ENCODE peak calls at places on chromosomes 5 and 9, in eight cellular contexts. O is fibroblast of mammary gland, Y is cardiac muscle cell, B is cardiac fibroblast, S is colonic mucosa, I is pancreas, G is BE2C, E is psoas muscle. V is an unnamed sample.
A peak's percentile ranks its signal among the peaks of the same experiment; 100 is the strongest.

GRCh38 chr9:106286249-106286648 is 576.7 kb upstream of the ZNF462 start:
- DNase-seq in I (no peak), S (no peak), O (peak; percentile 4), G (peak; percentile 45), Y (peak; percentile 43), E (no peak), B (no peak), V (no peak)

GRCh38 chr9:2662496-2662895 is 40.9 kb downstream of the VLDLR start:
- DNase-seq in I (no peak), B (no peak), O (no peak), S (no peak), E (no peak), Y (no peak), G (peak; percentile 36), V (no peak)

GRCh38 chr5:7181841-7182240 is 214.1 kb upstream of the ADCY2 start:
- DNase-seq in G (no peak), B (no peak), O (no peak), I (no peak), E (no peak), Y (no peak), S (peak; percentile 32), V (no peak)

GRCh38 chr5:36724429-36725332 is 118.3 kb downstream of the SLC1A3 start:
- DNase-seq in Y (no peak), E (peak; percentile 56), G (peak; percentile 37), I (no peak), S (peak; percentile 46), B (no peak), O (peak; percentile 5), V (peak; percentile 91)

GRCh38 chr5:30156156-30156555 is 1037.3 kb upstream of the CDH6 start:
- DNase-seq in I (no peak), Y (no peak), G (no peak), E (no peak), B (no peak), S (no peak), O (no peak), V (no peak)

GRCh38 chr9:92325991-92326500 is 293 bp downstream of the CENPP start:
- DNase-seq in O (peak; percentile 15), G (no peak), Y (no peak), I (peak; percentile 86), S (no peak), E (no peak), B (no peak), V (no peak)

GRCh38 chr9:78443946-78444345 is 147.0 kb downstream of the PSAT1 start:
- DNase-seq in Y (no peak), I (no peak), B (no peak), E (no peak), S (no peak), G (no peak), O (peak; percentile 29), V (no peak)

GRCh38 chr9:27367922-27368316 is 71.0 kb upstream of the EQTN start:
- DNase-seq in O (peak; percentile 52), B (no peak), Y (no peak), S (no peak), E (no peak), I (no peak), G (no peak), V (no peak)

GRCh38 chr9:128550770-128551651 is 1.4 kb upstream of the SPTAN1 start:
- DNase-seq in O (peak; percentile 41), Y (no peak), B (peak; percentile 77), E (peak; percentile 49), G (no peak), I (no peak), S (no peak), V (no peak)

GRCh38 chr5:149682532-149683076 is 47.5 kb upstream of the PPARGC1B start:
- DNase-seq in O (no peak), B (no peak), G (no peak), Y (no peak), I (no peak), E (no peak), S (peak; percentile 7), V (no peak)

DNA sequence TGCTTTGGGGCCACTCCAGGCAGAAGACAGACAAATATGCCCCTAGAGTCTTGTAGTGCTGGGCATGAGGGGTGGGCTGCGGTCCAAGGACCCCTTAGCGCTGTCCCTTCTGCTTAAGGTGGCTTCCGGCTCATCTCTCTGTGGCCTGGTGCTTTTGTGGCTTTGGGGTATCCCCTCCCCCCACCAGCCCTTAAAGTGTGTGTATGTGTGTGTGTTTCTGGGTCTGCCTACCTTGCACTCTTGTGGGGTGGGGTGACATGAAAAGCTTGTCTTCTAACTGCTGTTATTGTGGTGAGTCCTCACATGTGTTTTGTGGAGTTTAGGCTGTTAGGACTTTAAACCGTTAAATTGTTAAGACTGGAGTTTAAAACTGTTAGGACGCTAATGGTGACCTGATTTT is 23.6 kb downstream of the MARCHF6 start:
- DNase-seq in S (no peak), O (no peak), G (no peak), E (peak; percentile 47), I (no peak), Y (no peak), B (no peak), V (no peak)
- H3K4me3 ChIP-seq in S (no peak overlapping the region), O (no peak overlapping the region), G (no peak overlapping the region), E (peak overlapping the region; percentile 17), I (no peak overlapping the region), Y (no peak overlapping the region), B (no peak overlapping the region), V (no peak overlapping the region)

GRCh38 chr9:112371060-112371459 is 8.8 kb upstream of the HSDL2 start:
- DNase-seq in B (no peak), G (no peak), I (no peak), S (no peak), O (no peak), E (no peak), Y (no peak), V (no peak)

GRCh38 chr9:112361602-112362001 is 18.3 kb upstream of the HSDL2 start:
- DNase-seq in B (peak; percentile 64), E (no peak), I (no peak), G (no peak), O (peak; percentile 58), Y (peak; percentile 52), S (no peak), V (no peak)

GRCh38 chr9:112369817-112370216 is 10.1 kb upstream of the HSDL2 start:
- DNase-seq in O (no peak), I (no peak), B (no peak), S (no peak), E (no peak), G (no peak), Y (no peak), V (no peak)

GRCh38 chr9:112367465-112367864 is 12.4 kb upstream of the HSDL2 start:
- DNase-seq in I (no peak), G (no peak), S (no peak), B (no peak), E (no peak), Y (no peak), O (no peak), V (no peak)

DNA sequence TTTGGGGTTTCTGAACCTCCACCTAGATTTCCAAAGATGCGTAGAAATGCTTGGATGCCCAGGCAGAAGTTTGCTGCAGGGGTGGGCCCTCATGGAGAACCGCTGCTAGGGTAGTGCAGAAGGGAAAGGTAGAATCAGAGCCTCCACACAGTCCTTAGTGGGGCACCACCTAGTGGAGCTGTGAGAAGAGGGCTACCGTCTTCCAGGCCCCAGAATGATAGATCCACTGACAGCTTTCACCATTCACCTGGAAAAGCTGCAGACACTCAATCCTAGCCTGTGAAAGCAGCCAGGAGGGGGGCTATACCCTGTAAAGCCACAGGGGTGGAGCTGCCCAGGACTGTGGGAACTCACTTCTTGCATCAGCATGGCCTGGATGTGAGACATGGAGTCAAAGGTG is 13.3 kb upstream of the HSDL2 start:
- DNase-seq in S (no peak), G (no peak), O (no peak), B (no peak), E (no peak), Y (no peak), I (no peak), V (no peak)
- TF ChIP-seq CTCF in S (no peak), G (peak; percentile 40), O (peak; percentile 7), B (peak; percentile 17), E (no peak), Y (peak; percentile 20), I (no peak), V (peak; percentile 47)

GRCh38 chr5:179618923-179619554 is 4.4 kb downstream of the HNRNPH1 start:
- DNase-seq in G (no peak), Y (no peak), O (no peak), B (peak; percentile 48), I (peak; percentile 2), E (no peak), S (no peak), V (no peak)

GRCh38 chr5:179620293-179620692 is 3.2 kb downstream of the HNRNPH1 start:
- DNase-seq in E (no peak), S (no peak), I (no peak), Y (no peak), G (no peak), B (no peak), O (no peak), V (no peak)

GRCh38 chr5:179619776-179620175 is 3.7 kb downstream of the HNRNPH1 start:
- DNase-seq in E (no peak), I (no peak), O (no peak), B (no peak), S (no peak), G (no peak), Y (no peak), V (no peak)

GRCh38 chr5:179616002-179616594 is 7.4 kb downstream of the HNRNPH1 start:
- DNase-seq in B (no peak), O (no peak), Y (no peak), E (no peak), S (no peak), G (no peak), I (peak; percentile 26), V (no peak)

GRCh38 chr5:179617930-179618329 is 5.5 kb downstream of the HNRNPH1 start:
- DNase-seq in G (no peak), I (peak; percentile 9), S (no peak), Y (no peak), O (no peak), E (no peak), B (no peak), V (no peak)
- H3K4me3 ChIP-seq in G (no peak overlapping the region), I (no peak overlapping the region), S (no peak overlapping the region), Y (no peak overlapping the region), O (no peak overlapping the region), E (no peak overlapping the region), B (no peak overlapping the region), V (no peak overlapping the region)

GRCh38 chr5:45101146-45101545 is 292.4 kb downstream of the MRPS30 start:
- DNase-seq in S (no peak), O (no peak), B (no peak), E (no peak), G (no peak), Y (no peak), I (no peak), V (no peak)

GRCh38 chr5:45093377-45093776 is 284.6 kb downstream of the MRPS30 start:
- DNase-seq in S (no peak), E (no peak), Y (peak; percentile 13), B (no peak), I (no peak), G (no peak), O (no peak), V (no peak)

GRCh38 chr5:45094876-45095275 is 286.1 kb downstream of the MRPS30 start:
- DNase-seq in S (no peak), I (no peak), G (no peak), O (no peak), B (no peak), Y (no peak), E (no peak), V (no peak)

DNA sequence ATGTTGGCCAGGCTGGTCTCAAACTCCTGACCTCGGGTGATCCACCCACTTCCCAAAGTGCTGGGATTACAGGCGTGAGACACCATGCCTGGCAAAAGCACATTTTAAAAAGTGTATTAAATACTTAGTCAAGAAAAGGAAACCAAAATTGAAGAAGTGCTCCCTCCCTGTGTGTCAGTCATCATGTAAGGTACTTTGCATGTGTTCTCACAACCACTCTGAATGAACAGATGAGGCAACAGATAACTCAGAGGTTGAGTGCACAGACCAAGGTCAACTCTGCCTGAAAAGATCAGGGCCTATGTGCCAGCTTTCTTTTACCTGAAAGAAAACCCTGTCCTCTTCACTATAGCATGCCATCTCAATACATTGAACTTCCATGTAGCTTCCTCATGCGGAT is 289.7 kb downstream of the MRPS30 start:
- DNase-seq in S (no peak), Y (no peak), B (no peak), G (no peak), I (no peak), O (no peak), E (no peak), V (no peak)
- TF ChIP-seq CTCF in S (no peak), Y (no peak), B (no peak), G (no peak), I (no peak), O (no peak), E (no peak), V (no peak)

V was measured in GM12864.